ENCODE peak calls at places on chromosomes 5 and 9, in eight cellular contexts. Y is substantia nigra; D is CD8-positive, alpha-beta T cell; A is prostate gland; H is colonic mucosa; P is A549; V is effector memory CD4-positive, alpha-beta T cell; C is brain microvascular endothelial cell. Q is an unnamed sample.
A peak's percentile ranks its signal among the peaks of the same experiment; 100 is the strongest.

GRCh38 chr5:71778678-71779276 is 59.7 kb downstream of the CARTPT start:
- DNase-seq in Y (peak; percentile 10), D (no peak), A (peak; percentile 32), H (no peak), P (peak; percentile 45), V (no peak), C (peak; percentile 11), Q (no peak)

GRCh38 chr9:86601697-86602096 is 247.5 kb upstream of the TUT7 start:
- DNase-seq in Y (no peak), D (no peak), A (no peak), H (no peak), P (no peak), V (no peak), C (no peak), Q (no peak)

GRCh38 chr5:170597109-170597741 is 93.4 kb downstream of the KCNIP1 start:
- DNase-seq in Y (no peak), D (no peak), A (no peak), H (no peak), P (no peak), V (no peak), C (peak; percentile 65), Q (no peak)

GRCh38 chr5:172777381-172778222 is 6.6 kb upstream of the DUSP1 start:
- DNase-seq in Y (no peak), D (peak; percentile 67), A (peak; percentile 78), H (peak; percentile 93), P (peak; percentile 88), V (peak; percentile 81), C (peak; percentile 90), Q (no peak)

GRCh38 chr5:68225188-68225910 is 9.8 kb downstream of the PIK3R1 start:
- DNase-seq in Y (no peak), D (no peak), A (peak; percentile 38), H (peak; percentile 69), P (no peak), V (no peak), C (peak; percentile 84), Q (no peak)

GRCh38 chr5:131379723-131380122 is 115.9 kb downstream of the CDC42SE2 start:
- DNase-seq in Y (no peak), D (peak; percentile 37), A (no peak), H (no peak), P (peak; percentile 27), V (peak; percentile 63), C (peak; percentile 82), Q (no peak)

GRCh38 chr9:132993511-132993939 is 15.0 kb downstream of the GFI1B start:
- DNase-seq in Y (no peak), D (no peak), A (no peak), H (no peak), P (no peak), V (no peak), C (no peak), Q (no peak)

GRCh38 chr9:128611600-128612394 is 44.9 kb downstream of the DYNC2I2 start:
- DNase-seq in Y (no peak), D (no peak), A (no peak), H (no peak), P (no peak), V (no peak), C (no peak), Q (no peak)

GRCh38 chr5:167802755-167803431 is 488.6 kb upstream of the WWC1 start:
- DNase-seq in Y (no peak), D (no peak), A (no peak), H (no peak), P (no peak), V (no peak), C (no peak), Q (no peak)

GRCh38 chr5:1007681-1008450 is 736 bp upstream of the NKD2 start:
- DNase-seq in Y (no peak), D (no peak), A (no peak), H (peak; percentile 18), P (no peak), V (no peak), C (no peak), Q (no peak)

GRCh38 chr9:95076696-95077052 is 240.8 kb downstream of the FANCC start:
- DNase-seq in Y (no peak), D (no peak), A (no peak), H (no peak), P (no peak), V (no peak), C (no peak), Q (no peak)
- H3K27ac ChIP-seq in Y (peak overlapping the region; percentile 100), D (no peak overlapping the region), A (peak overlapping the region; percentile 83), H (peak overlapping the region; percentile 55), P (peak overlapping the region; percentile 75), V (no peak overlapping the region), C (no peak overlapping the region), Q (peak overlapping the region; percentile 98)

GRCh38 chr9:113596616-113597320 is 133.2 kb downstream of the RGS3 start:
- DNase-seq in Y (no peak), D (no peak), A (no peak), H (no peak), P (no peak), V (no peak), C (no peak), Q (no peak)
- H3K27ac ChIP-seq in Y (no peak overlapping the region), D (no peak overlapping the region), A (no peak overlapping the region), H (no peak overlapping the region), P (no peak overlapping the region), V (no peak overlapping the region), C (no peak overlapping the region), Q (no peak overlapping the region)

DNA sequence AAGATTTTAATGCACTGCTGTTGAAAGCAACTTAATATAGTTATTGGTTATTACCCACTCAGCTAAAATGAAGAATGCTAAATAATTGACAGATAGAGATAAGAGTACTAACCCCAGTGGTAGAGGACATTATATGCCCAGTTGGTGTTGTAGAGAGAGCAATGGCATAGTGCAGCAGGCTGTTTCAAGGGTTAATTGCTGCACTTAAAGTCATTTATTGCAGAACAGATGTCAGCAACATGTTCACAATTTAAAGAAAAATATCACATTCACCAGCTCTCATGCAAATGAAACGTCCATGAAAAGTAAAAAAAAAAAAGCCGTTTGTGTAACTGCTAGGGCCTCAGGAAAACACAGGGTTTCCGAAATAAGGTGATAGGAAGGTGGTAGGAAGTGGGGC is 254.6 kb downstream of the MTRR start:
- DNase-seq in Y (no peak), D (no peak), A (no peak), H (no peak), P (no peak), V (no peak), C (no peak), Q (no peak)
- H3K27ac ChIP-seq in Y (no peak overlapping the region), D (no peak overlapping the region), A (no peak overlapping the region), H (no peak overlapping the region), P (no peak overlapping the region), V (no peak overlapping the region), C (no peak overlapping the region), Q (no peak overlapping the region)

DNA sequence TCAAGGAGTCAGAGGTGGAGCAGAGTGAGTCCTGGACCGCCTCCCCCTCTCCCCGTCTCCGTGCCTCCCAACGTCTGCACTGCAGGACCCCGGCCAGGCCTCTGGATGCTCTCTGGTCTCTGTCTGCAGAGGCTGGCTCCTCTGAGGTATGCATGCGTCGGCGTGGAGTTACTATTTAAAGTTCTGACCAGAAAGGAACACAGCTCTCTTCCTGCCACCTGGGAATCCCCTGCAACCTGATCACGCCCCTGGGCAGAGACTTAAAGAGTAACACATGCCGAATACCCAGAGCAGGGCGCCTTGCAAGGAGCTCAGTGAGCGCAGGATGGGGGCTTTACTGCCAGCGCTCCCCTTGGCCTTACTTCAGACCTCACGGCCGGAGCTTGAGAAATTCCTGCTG is 16.0 kb downstream of the ANXA6 start:
- DNase-seq in Y (no peak), D (peak; percentile 45), A (no peak), H (peak; percentile 24), P (no peak), V (peak; percentile 36), C (peak; percentile 28), Q (peak; percentile 23)
- H3K27ac ChIP-seq in Y (no peak overlapping the region), D (peak overlapping the region; percentile 26), A (no peak overlapping the region), H (no peak overlapping the region), P (no peak overlapping the region), V (peak overlapping the region; percentile 71), C (no peak overlapping the region), Q (no peak overlapping the region)

GRCh38 chr5:9533577-9534334 is 12.1 kb downstream of the SEMA5A start:
- DNase-seq in Y (no peak), D (no peak), A (no peak), H (no peak), P (no peak), V (no peak), C (no peak), Q (no peak)
- H3K27ac ChIP-seq in Y (no peak overlapping the region), D (no peak overlapping the region), A (no peak overlapping the region), H (no peak overlapping the region), P (no peak overlapping the region), V (no peak overlapping the region), C (peak overlapping the region; percentile 23), Q (no peak overlapping the region)

GRCh38 chr5:14728109-14728938 is 63.8 kb downstream of the OTULIN start:
- DNase-seq in Y (peak; percentile 76), D (no peak), A (no peak), H (peak; percentile 63), P (no peak), V (no peak), C (no peak), Q (peak; percentile 72)
- H3K27ac ChIP-seq in Y (peak overlapping the region; percentile 95), D (no peak overlapping the region), A (peak overlapping the region; percentile 88), H (no peak overlapping the region), P (no peak overlapping the region), V (no peak overlapping the region), C (no peak overlapping the region), Q (peak overlapping the region; percentile 92)

Q was measured in caudate nucleus.